ENCODE peak calls at places on chromosomes 13 and 19, in seven cellular contexts. One of them, this sample, is unnamed. For H3K4me1, the result is how much of the 10 kb centered on the place peaks cover.

GRCh38 chr19:49594157-49595005 is 3.4 kb downstream of the PRR12 start:
- DNase-seq in naive thymus-derived CD4-positive, alpha-beta T cell: no peak
- DNase-seq in small intestine: no peak
- DNase-seq in psoas muscle: peak
- DNase-seq in tibial nerve: no peak
- DNase-seq in transverse colon: no peak
- DNase-seq in uterus: no peak
- DNase-seq in this sample: no peak

GRCh38 chr19:1324792-1325567 is 39.3 kb downstream of the EFNA2 start:
- DNase-seq in naive thymus-derived CD4-positive, alpha-beta T cell: no peak
- DNase-seq in small intestine: peak
- DNase-seq in psoas muscle: peak
- DNase-seq in tibial nerve: peak
- DNase-seq in transverse colon: peak
- DNase-seq in uterus: peak
- DNase-seq in this sample: peak

GRCh38 chr19:11191273-11191755 is 6.0 kb downstream of the KANK2 start:
- DNase-seq in naive thymus-derived CD4-positive, alpha-beta T cell: no peak
- DNase-seq in small intestine: peak
- DNase-seq in psoas muscle: peak
- DNase-seq in tibial nerve: peak
- DNase-seq in transverse colon: peak
- DNase-seq in uterus: peak
- DNase-seq in this sample: peak

GRCh38 chr13:113946409-113947181 is 27.3 kb downstream of the C13orf46 start:
- DNase-seq in naive thymus-derived CD4-positive, alpha-beta T cell: no peak
- DNase-seq in small intestine: no peak
- DNase-seq in psoas muscle: peak
- DNase-seq in tibial nerve: no peak
- DNase-seq in transverse colon: no peak
- DNase-seq in uterus: no peak
- DNase-seq in this sample: no peak

GRCh38 chr13:45292176-45292575 is 48.8 kb downstream of the TPT1 start:
- DNase-seq in naive thymus-derived CD4-positive, alpha-beta T cell: no peak
- DNase-seq in small intestine: no peak
- DNase-seq in psoas muscle: no peak
- DNase-seq in tibial nerve: no peak
- DNase-seq in transverse colon: no peak
- DNase-seq in uterus: no peak
- DNase-seq in this sample: no peak

GRCh38 chr19:38949580-38950367 is 19.0 kb downstream of the MRPS12 start:
- DNase-seq in naive thymus-derived CD4-positive, alpha-beta T cell: peak
- DNase-seq in small intestine: peak
- DNase-seq in psoas muscle: peak
- DNase-seq in tibial nerve: peak
- DNase-seq in transverse colon: peak
- DNase-seq in uterus: peak
- DNase-seq in this sample: peak

GRCh38 chr13:77697208-77698103 is at the start of gene SLAIN1:
- DNase-seq in naive thymus-derived CD4-positive, alpha-beta T cell: peak
- DNase-seq in small intestine: peak
- DNase-seq in psoas muscle: peak
- DNase-seq in tibial nerve: peak
- DNase-seq in transverse colon: peak
- DNase-seq in uterus: peak
- DNase-seq in this sample: peak

GRCh38 chr13:43072394-43072793 is 49.0 kb downstream of the DNAJC15 start:
- DNase-seq in naive thymus-derived CD4-positive, alpha-beta T cell: no peak
- DNase-seq in small intestine: no peak
- DNase-seq in psoas muscle: peak
- DNase-seq in tibial nerve: peak
- DNase-seq in transverse colon: no peak
- DNase-seq in uterus: peak
- DNase-seq in this sample: peak

GRCh38 chr13:75860935-75861334 is 224.8 kb downstream of the LMO7 start:
- DNase-seq in naive thymus-derived CD4-positive, alpha-beta T cell: no peak
- DNase-seq in small intestine: no peak
- DNase-seq in psoas muscle: no peak
- DNase-seq in tibial nerve: no peak
- DNase-seq in transverse colon: no peak
- DNase-seq in uterus: no peak
- DNase-seq in this sample: no peak

GRCh38 chr19:58338825-58339558 is 12.2 kb downstream of the ZSCAN22 start:
- DNase-seq in naive thymus-derived CD4-positive, alpha-beta T cell: no peak
- DNase-seq in small intestine: no peak
- DNase-seq in psoas muscle: no peak
- DNase-seq in tibial nerve: no peak
- DNase-seq in transverse colon: no peak
- DNase-seq in uterus: no peak
- DNase-seq in this sample: no peak
- H3K27ac ChIP-seq in naive thymus-derived CD4-positive, alpha-beta T cell: no peak
- H3K27ac ChIP-seq in small intestine: no peak
- H3K27ac ChIP-seq in psoas muscle: no peak
- H3K27ac ChIP-seq in tibial nerve: no peak
- H3K27ac ChIP-seq in transverse colon: no peak
- H3K27ac ChIP-seq in uterus: no peak
- H3K27ac ChIP-seq in this sample: no peak

DNA sequence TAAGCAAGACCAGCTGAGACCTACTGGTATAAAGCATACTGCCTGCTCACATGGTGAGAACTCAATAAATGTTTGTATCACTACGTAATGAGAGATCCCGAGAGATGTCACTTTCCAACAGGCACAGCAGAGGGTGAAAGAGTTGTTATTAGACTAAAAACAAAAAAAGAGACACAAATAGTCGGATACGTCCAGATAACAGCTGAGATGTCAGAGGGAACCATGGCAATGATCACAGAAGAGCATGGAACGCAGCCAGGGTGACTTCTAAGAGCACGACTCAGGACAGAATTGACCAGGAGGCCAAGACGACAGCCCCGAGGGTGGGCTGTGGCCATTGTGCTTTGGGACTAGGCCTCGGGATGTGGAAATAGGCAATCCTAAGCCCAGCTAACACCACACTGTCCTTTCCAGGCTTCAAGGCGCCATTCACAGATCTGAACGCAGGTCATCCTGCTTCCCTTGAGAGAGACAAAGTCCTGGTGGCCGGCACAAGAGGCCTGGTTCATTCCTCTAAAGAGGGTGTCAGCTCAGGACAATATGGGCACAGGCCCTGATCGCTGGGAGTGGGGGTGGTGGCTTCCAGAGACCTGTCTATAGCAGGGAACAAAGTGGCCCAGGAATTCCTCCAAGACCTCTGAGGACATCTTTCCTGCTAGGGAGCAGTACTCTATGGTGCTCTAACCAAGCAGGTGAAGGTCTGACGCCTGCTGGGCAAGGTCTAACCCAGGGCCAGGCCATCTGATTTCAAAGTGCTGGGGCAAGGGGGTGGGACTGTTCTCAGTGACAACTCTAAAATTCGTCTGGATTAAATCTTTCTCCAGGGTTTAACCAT is 3.2 kb downstream of the SH3GL1 start:
- DNase-seq in naive thymus-derived CD4-positive, alpha-beta T cell: no peak
- DNase-seq in small intestine: peak
- DNase-seq in psoas muscle: no peak
- DNase-seq in tibial nerve: no peak
- DNase-seq in transverse colon: no peak
- DNase-seq in uterus: no peak
- DNase-seq in this sample: peak
- H3K4me1 ChIP-seq in naive thymus-derived CD4-positive, alpha-beta T cell: under half
- H3K4me1 ChIP-seq in small intestine: under half
- H3K4me1 ChIP-seq in psoas muscle: under half
- H3K4me1 ChIP-seq in tibial nerve: half or more
- H3K4me1 ChIP-seq in transverse colon: under half
- H3K4me1 ChIP-seq in uterus: under half
- H3K4me1 ChIP-seq in this sample: half or more

GRCh38 chr13:32284927-32285632 is 30.1 kb downstream of the ZAR1L start:
- DNase-seq in naive thymus-derived CD4-positive, alpha-beta T cell: no peak
- DNase-seq in small intestine: no peak
- DNase-seq in psoas muscle: no peak
- DNase-seq in tibial nerve: no peak
- DNase-seq in transverse colon: no peak
- DNase-seq in uterus: no peak
- DNase-seq in this sample: peak

GRCh38 chr13:32281083-32281482 is 34.1 kb downstream of the ZAR1L start:
- DNase-seq in naive thymus-derived CD4-positive, alpha-beta T cell: no peak
- DNase-seq in small intestine: no peak
- DNase-seq in psoas muscle: no peak
- DNase-seq in tibial nerve: no peak
- DNase-seq in transverse colon: no peak
- DNase-seq in uterus: no peak
- DNase-seq in this sample: no peak

GRCh38 chr13:32282096-32282711 is 33.0 kb downstream of the ZAR1L start:
- DNase-seq in naive thymus-derived CD4-positive, alpha-beta T cell: no peak
- DNase-seq in small intestine: no peak
- DNase-seq in psoas muscle: no peak
- DNase-seq in tibial nerve: no peak
- DNase-seq in transverse colon: no peak
- DNase-seq in uterus: no peak
- DNase-seq in this sample: no peak

DNA sequence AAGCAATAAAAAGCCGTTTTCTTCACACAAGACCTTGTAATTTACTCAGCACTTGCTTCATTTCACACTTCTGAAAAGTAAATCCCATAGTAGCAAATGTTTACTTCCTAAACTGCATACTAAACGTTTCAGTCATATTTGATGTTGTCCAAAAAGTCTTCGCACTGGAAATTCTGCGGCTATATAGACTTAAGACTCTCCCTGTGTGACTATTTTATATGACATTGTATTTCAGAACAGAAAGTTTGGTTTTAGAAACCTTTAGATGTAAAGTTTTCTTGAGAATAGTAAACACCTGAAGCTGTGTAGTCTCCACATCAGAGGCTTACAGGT is 29.6 kb downstream of the ZAR1L start:
- DNase-seq in naive thymus-derived CD4-positive, alpha-beta T cell: no peak
- DNase-seq in small intestine: no peak
- DNase-seq in psoas muscle: no peak
- DNase-seq in tibial nerve: no peak
- DNase-seq in transverse colon: no peak
- DNase-seq in uterus: no peak
- DNase-seq in this sample: no peak
- H3K27ac ChIP-seq in naive thymus-derived CD4-positive, alpha-beta T cell: no peak
- H3K27ac ChIP-seq in small intestine: no peak
- H3K27ac ChIP-seq in psoas muscle: peak
- H3K27ac ChIP-seq in tibial nerve: peak
- H3K27ac ChIP-seq in transverse colon: peak
- H3K27ac ChIP-seq in uterus: peak
- H3K27ac ChIP-seq in this sample: no peak

DNA sequence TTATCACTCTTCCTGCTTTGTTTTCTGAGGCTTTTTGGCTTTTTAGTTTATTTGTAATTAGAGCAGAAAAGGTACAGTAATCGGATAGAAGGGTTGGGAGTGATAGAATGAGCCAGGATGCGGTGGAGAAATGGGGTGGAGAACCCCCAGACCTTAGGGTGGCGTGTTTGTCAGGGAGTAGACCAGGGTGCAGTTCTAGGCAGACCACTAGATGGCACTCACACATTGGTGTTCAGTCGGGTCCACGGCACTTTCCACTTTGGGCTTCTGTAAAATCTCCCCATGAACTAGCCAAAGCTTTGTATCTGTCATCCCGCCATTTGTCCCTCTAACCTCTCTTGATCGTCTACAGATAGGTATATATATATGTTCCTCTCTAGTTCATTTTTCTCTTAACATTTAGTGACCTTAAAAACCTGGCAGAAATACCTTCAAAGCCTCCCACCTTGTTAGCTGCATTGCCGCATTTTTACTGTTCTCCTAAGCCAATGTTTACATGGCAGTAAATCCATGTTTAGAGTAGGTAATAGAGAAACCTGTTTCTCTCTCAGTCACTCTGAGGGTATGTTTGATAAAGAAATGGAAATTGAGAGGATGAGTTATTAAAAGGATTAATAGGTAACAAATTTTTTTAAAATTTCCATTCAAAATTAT is 154.9 kb downstream of the TM9SF2 start:
- DNase-seq in naive thymus-derived CD4-positive, alpha-beta T cell: peak
- DNase-seq in small intestine: peak
- DNase-seq in psoas muscle: peak
- DNase-seq in tibial nerve: peak
- DNase-seq in transverse colon: peak
- DNase-seq in uterus: peak
- DNase-seq in this sample: peak
- H3K4me1 ChIP-seq in naive thymus-derived CD4-positive, alpha-beta T cell: under half
- H3K4me1 ChIP-seq in small intestine: under half
- H3K4me1 ChIP-seq in psoas muscle: under half
- H3K4me1 ChIP-seq in tibial nerve: under half
- H3K4me1 ChIP-seq in transverse colon: under half
- H3K4me1 ChIP-seq in uterus: under half
- H3K4me1 ChIP-seq in this sample: under half